ENCODE peak calls at places on chromosomes 6 and 20, in four cellular contexts. Z is stimulated activated CD4-positive, alpha-beta T cell treated with anti-CD3 and anti-CD28 coated beads, Interleukin-15, amount 100 ng/mL, for 1 hour; Q is choroid plexus epithelial cell; J is omental fat pad. R is an unnamed sample.

GRCh38 chr6:148358196-148358785 is 15.7 kb downstream of the SASH1 start:
- DNase-seq in Z (no peak), Q (peak), J (no peak), R (no peak)

GRCh38 chr6:27892596-27893058 is 19.6 kb downstream of the OR2B2 start:
- DNase-seq in Z (no peak), Q (peak), J (no peak), R (no peak)

GRCh38 chr6:28585335-28585734 is 59.7 kb downstream of the GPX5 start:
- DNase-seq in Z (no peak), Q (peak), J (no peak), R (no peak)

GRCh38 chr20:47334022-47334551 is 22.4 kb downstream of the ZMYND8 start:
- DNase-seq in Z (no peak), Q (peak), J (no peak), R (no peak)

GRCh38 chr6:148304976-148305375 is 37.7 kb upstream of the SASH1 start:
- DNase-seq in Z (no peak), Q (no peak), J (no peak), R (no peak)

GRCh38 chr6:41452763-41453162 is 93.4 kb upstream of the FOXP4 start:
- DNase-seq in Z (no peak), Q (no peak), J (no peak), R (no peak)

GRCh38 chr6:134805163-134805562 is 144.7 kb downstream of the ALDH8A1 start:
- DNase-seq in Z (no peak), Q (no peak), J (no peak), R (no peak)

GRCh38 chr20:47357296-47358051 is 975 bp upstream of the ZMYND8 start:
- DNase-seq in Z (peak), Q (peak), J (peak), R (peak)

GRCh38 chr6:53974941-53975340 is 136.3 kb upstream of the MLIP start:
- DNase-seq in Z (no peak), Q (no peak), J (no peak), R (no peak)

GRCh38 chr20:54154439-54154838 is 19.3 kb downstream of the CYP24A1 start:
- DNase-seq in Z (no peak), Q (no peak), J (no peak), R (no peak)

GRCh38 chr6:50264995-50265571 is 215.4 kb upstream of the DEFB112 start:
- DNase-seq in Z (no peak), Q (no peak), J (no peak), R (no peak)

GRCh38 chr6:106519460-106520394 is 109.6 kb downstream of the RTN4IP1 start:
- DNase-seq in Z (peak), Q (peak), J (no peak), R (peak)

GRCh38 chr6:116012966-116013365 is 47.7 kb downstream of the FRK start:
- DNase-seq in Z (no peak), Q (peak), J (no peak), R (no peak)

GRCh38 chr20:10524034-10524476 is 89.0 kb downstream of the SLX4IP start:
- DNase-seq in Z (no peak), Q (peak), J (no peak), R (no peak)

GRCh38 chr6:128410584-128410983 is 109.8 kb downstream of the PTPRK start:
- DNase-seq in Z (no peak), Q (no peak), J (no peak), R (no peak)

GRCh38 chr6:43989556-43990248 is 137.6 kb downstream of the MRPL14 start:
- DNase-seq in Z (no peak), Q (no peak), J (no peak), R (no peak)

GRCh38 chr6:133286765-133287164 is 45.6 kb downstream of the EYA4 start:
- DNase-seq in Z (no peak), Q (peak), J (no peak), R (no peak)

GRCh38 chr20:61443541-61444126 is 191.6 kb downstream of the CDH4 start:
- DNase-seq in Z (no peak), Q (no peak), J (no peak), R (no peak)

GRCh38 chr20:34538671-34539123 is 19.8 kb upstream of the MAP1LC3A start:
- DNase-seq in Z (peak), Q (peak), J (no peak), R (peak)

GRCh38 chr6:166556336-166556735 is 30.1 kb downstream of the RAMACL start:
- DNase-seq in Z (no peak), Q (no peak), J (no peak), R (no peak)

GRCh38 chr6:85078071-85078470 is 313.7 kb upstream of the TBX18 start:
- DNase-seq in Z (no peak), Q (peak), J (no peak), R (no peak)

GRCh38 chr6:47413752-47414516 is 63.7 kb upstream of the CD2AP start:
- DNase-seq in Z (no peak), Q (peak), J (no peak), R (peak)

GRCh38 chr20:32470025-32470861 is 112.1 kb downstream of the ASXL1 start:
- DNase-seq in Z (no peak), Q (peak), J (no peak), R (no peak)

GRCh38 chr6:45706319-45706718 is 309.3 kb downstream of the CLIC5 start:
- DNase-seq in Z (no peak), Q (no peak), J (no peak), R (no peak)

GRCh38 chr6:8113260-8113659 is 10.9 kb upstream of the EEF1E1 start:
- DNase-seq in Z (no peak), Q (peak), J (no peak), R (no peak)

GRCh38 chr20:33183292-33183691 is 15.3 kb downstream of the BPIFA2 start:
- DNase-seq in Z (no peak), Q (no peak), J (no peak), R (no peak)

GRCh38 chr6:112188906-112189305 is 65.5 kb downstream of the LAMA4 start:
- DNase-seq in Z (no peak), Q (peak), J (no peak), R (no peak)

GRCh38 chr6:83221886-83222479 is 28.8 kb downstream of the RWDD2A start:
- DNase-seq in Z (no peak), Q (peak), J (no peak), R (no peak)

GRCh38 chr20:34980543-34981213 is 25.0 kb downstream of the MYH7B start:
- DNase-seq in Z (no peak), Q (no peak), J (no peak), R (no peak)

GRCh38 chr6:143348531-143348930 is 102.0 kb downstream of the ADAT2 start:
- DNase-seq in Z (no peak), Q (no peak), J (no peak), R (no peak)

R was measured in activated T-helper 1 cell treated with anti-CD3 and anti-CD28 coated beads, Interleukin-2, amount 50 U/mL, for 16 hours.